ENCODE peak calls at places on chromosomes 16 and 17, in six cellular contexts. C, K, Z, B, H and W are unnamed samples.
A peak's percentile ranks its signal among the peaks of the same experiment; 100 is the strongest.

GRCh38 chr17:62892069-62892675 is 73.9 kb upstream of the TANC2 start:
- DNase-seq in C (no peak), K (no peak), Z (no peak), B (no peak), H (no peak), W (no peak)

GRCh38 chr16:70570967-70571570 is 47.5 kb downstream of the SF3B3 start:
- DNase-seq in C (no peak), K (no peak), Z (no peak), B (no peak), H (no peak), W (no peak)

GRCh38 chr17:74211141-74211928 is 2.0 kb upstream of the TTYH2 start:
- DNase-seq in C (no peak), K (no peak), Z (no peak), B (no peak), H (no peak), W (no peak)

GRCh38 chr17:81058263-81058871 is 23.4 kb downstream of the BAIAP2 start:
- DNase-seq in C (no peak), K (no peak), Z (no peak), B (no peak), H (no peak), W (no peak)

GRCh38 chr16:20300312-20301097 is 26.8 kb downstream of the GP2 start:
- DNase-seq in C (peak; percentile 47), K (peak; percentile 67), Z (peak; percentile 42), B (peak; percentile 70), H (peak; percentile 46), W (peak; percentile 71)

GRCh38 chr17:79814966-79815835 is 18.3 kb upstream of the CBX8 start:
- DNase-seq in C (no peak), K (no peak), Z (no peak), B (no peak), H (no peak), W (no peak)

GRCh38 chr16:58170223-58170622 is 27.7 kb downstream of the CSNK2A2 start:
- DNase-seq in C (no peak), K (no peak), Z (no peak), B (no peak), H (no peak), W (no peak)

GRCh38 chr17:36899250-36900129 is 37.8 kb upstream of the LHX1 start:
- DNase-seq in C (no peak), K (peak; percentile 54), Z (no peak), B (no peak), H (no peak), W (no peak)

GRCh38 chr17:6567528-6568185 is 11.3 kb upstream of the PITPNM3 start:
- DNase-seq in C (no peak), K (peak; percentile 44), Z (no peak), B (no peak), H (no peak), W (no peak)

GRCh38 chr17:56597495-56597990 is 4.0 kb downstream of the NOG start:
- DNase-seq in C (no peak), K (peak; percentile 56), Z (no peak), B (no peak), H (no peak), W (no peak)

GRCh38 chr17:42274273-42274542 is 2.0 kb downstream of the STAT5B start:
- DNase-seq in C (no peak), K (no peak), Z (no peak), B (no peak), H (no peak), W (no peak)

GRCh38 chr17:42272162-42272561 is 4.0 kb downstream of the STAT5B start:
- DNase-seq in C (no peak), K (no peak), Z (no peak), B (no peak), H (no peak), W (no peak)

GRCh38 chr17:42272576-42272975 is 3.6 kb downstream of the STAT5B start:
- DNase-seq in C (no peak), K (no peak), Z (no peak), B (no peak), H (no peak), W (no peak)

GRCh38 chr17:42274812-42275526 is 1.2 kb downstream of the STAT5B start:
- DNase-seq in C (no peak), K (peak; percentile 25), Z (no peak), B (no peak), H (no peak), W (no peak)

DNA sequence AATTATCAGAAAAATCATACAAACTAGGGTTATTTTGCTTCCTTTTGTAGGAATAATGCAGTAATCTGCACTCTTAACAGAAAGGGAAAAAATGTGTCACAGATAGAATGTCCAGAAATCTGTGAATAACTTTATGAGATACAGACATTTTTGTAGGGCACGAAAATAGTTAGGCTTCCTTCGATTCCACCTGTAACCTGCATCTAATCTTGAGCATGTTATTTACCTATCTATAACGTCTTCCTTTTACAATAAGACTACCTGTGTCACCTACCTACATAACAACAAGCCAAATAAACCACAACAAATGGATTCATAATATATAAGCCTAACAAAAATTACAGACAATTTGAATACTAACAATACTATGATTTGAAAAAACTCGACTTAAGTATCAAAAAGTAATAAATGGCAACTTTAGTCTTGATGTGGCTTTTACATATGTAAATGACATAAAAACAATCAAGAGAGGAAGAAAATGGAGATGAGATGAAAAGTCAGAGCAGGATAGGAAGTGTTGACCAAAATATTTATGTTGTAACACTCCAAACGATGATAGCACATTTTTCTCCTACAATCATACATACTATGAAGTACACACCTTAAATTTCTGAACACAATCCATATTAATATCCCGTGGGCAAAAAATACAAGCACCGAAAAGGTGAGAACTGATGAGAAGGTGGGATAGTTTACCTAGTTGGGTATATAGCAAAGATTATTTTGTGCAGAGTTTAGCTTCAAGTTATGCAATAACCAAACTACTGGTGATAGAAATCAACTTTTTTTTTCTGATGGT is 2.5 kb downstream of the STAT5B start:
- DNase-seq in C (no peak), K (no peak), Z (no peak), B (no peak), H (no peak), W (no peak)
- H3K79me2 ChIP-seq in C (peaks cover 60% of the 10 kb centered on the region), K (peaks cover 68% of the 10 kb centered on the region), Z (peaks cover 49% of the 10 kb centered on the region), B (peaks cover 95% of the 10 kb centered on the region), H (peaks cover 56% of the 10 kb centered on the region), W (peaks cover 65% of the 10 kb centered on the region)

GRCh38 chr16:15765116-15765515 is 91.7 kb downstream of the MYH11 start:
- DNase-seq in C (no peak), K (no peak), Z (no peak), B (no peak), H (no peak), W (no peak)

GRCh38 chr16:15766918-15767317 is 89.9 kb downstream of the MYH11 start:
- DNase-seq in C (no peak), K (no peak), Z (no peak), B (no peak), H (no peak), W (no peak)

GRCh38 chr16:15764112-15764511 is 92.7 kb downstream of the MYH11 start:
- DNase-seq in C (no peak), K (no peak), Z (no peak), B (no peak), H (no peak), W (no peak)

GRCh38 chr16:15768201-15768600 is 88.6 kb downstream of the MYH11 start:
- DNase-seq in C (no peak), K (no peak), Z (no peak), B (no peak), H (no peak), W (no peak)

DNA sequence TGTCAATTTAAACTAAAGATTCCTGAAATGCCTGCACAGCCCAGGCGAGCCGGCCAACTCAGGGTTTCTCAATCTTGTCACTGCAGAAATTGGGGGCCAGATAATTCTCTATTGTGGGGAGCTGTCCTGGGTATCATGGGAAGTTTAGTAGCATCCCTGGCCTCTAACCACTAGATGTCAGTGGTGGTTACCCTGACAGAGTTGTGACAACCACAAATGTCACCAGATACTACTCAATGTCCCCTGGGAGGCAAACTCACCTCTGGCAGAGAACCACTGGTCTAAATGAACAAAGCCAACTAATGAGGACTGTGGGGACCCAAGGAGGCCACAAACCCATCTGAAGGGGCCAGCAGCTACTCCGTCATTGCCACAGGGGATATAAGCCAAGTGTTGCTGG is 90.9 kb downstream of the MYH11 start:
- DNase-seq in C (no peak), K (peak; percentile 64), Z (peak; percentile 55), B (peak; percentile 48), H (peak; percentile 74), W (peak; percentile 73)
- TF ChIP-seq YY1 in C (no peak), K (no peak), Z (no peak), B (no peak), H (peak; percentile 68), W (no peak)

GRCh38 chr17:29562615-29563014 is 4.2 kb downstream of the ABHD15 start:
- DNase-seq in C (no peak), K (no peak), Z (no peak), B (no peak), H (no peak), W (no peak)
- H3K79me2 ChIP-seq in C (no peaks in the 10 kb centered on the region), K (peaks cover 3% of the 10 kb centered on the region), Z (peaks cover 10% of the 10 kb centered on the region), B (no peaks in the 10 kb centered on the region), H (peaks cover 7% of the 10 kb centered on the region), W (no peaks in the 10 kb centered on the region)

GRCh38 chr17:21381076-21381706 is 5.0 kb downstream of the KCNJ12 start:
- DNase-seq in C (no peak), K (no peak), Z (no peak), B (no peak), H (no peak), W (no peak)

GRCh38 chr17:21380659-21381058 is 4.5 kb downstream of the KCNJ12 start:
- DNase-seq in C (no peak), K (no peak), Z (no peak), B (no peak), H (no peak), W (no peak)

GRCh38 chr17:21378553-21378952 is 2.4 kb downstream of the KCNJ12 start:
- DNase-seq in C (no peak), K (no peak), Z (no peak), B (peak; percentile 17), H (no peak), W (no peak)

GRCh38 chr17:21377821-21378396 is 1.8 kb downstream of the KCNJ12 start:
- DNase-seq in C (no peak), K (peak; percentile 74), Z (no peak), B (peak; percentile 14), H (no peak), W (no peak)

GRCh38 chr17:21379080-21379711 is 3.0 kb downstream of the KCNJ12 start:
- DNase-seq in C (no peak), K (no peak), Z (no peak), B (no peak), H (no peak), W (no peak)
- TF ChIP-seq YY1 in C (no peak), K (no peak), Z (no peak), B (no peak), H (no peak), W (no peak)

GRCh38 chr17:55275894-55276804 is 11.4 kb downstream of the HLF start:
- DNase-seq in C (no peak), K (no peak), Z (no peak), B (no peak), H (no peak), W (peak; percentile 74)
- H3K79me2 ChIP-seq in C (no peaks in the 10 kb centered on the region), K (no peaks in the 10 kb centered on the region), Z (no peaks in the 10 kb centered on the region), B (no peaks in the 10 kb centered on the region), H (no peaks in the 10 kb centered on the region), W (peaks cover 100% of the 10 kb centered on the region)